ENCODE peak calls at places on chromosomes 11 and 22, in nine cellular contexts. W is B cell, D is GM12865, E is uterus, L is MCF 10A, V is tibial nerve, B is RWPE1, G is psoas muscle, C is lower lobe of right lung. X is an unnamed sample.

GRCh38 chr11:83241291-83241946 is 44.7 kb downstream of the CCDC90B start:
- DNase-seq in W (no peak), D (peak), E (peak), L (peak), V (no peak), B (peak), G (no peak), C (no peak), X (no peak)

GRCh38 chr22:39712938-39713525 is 142.5 kb downstream of the CACNA1I start:
- DNase-seq in W (no peak), D (no peak), E (no peak), L (no peak), V (no peak), B (no peak), G (no peak), C (peak), X (no peak)

GRCh38 chr11:129366737-129367597 is 8.7 kb upstream of the BARX2 start:
- DNase-seq in W (no peak), D (no peak), E (no peak), L (no peak), V (no peak), B (no peak), G (no peak), C (no peak), X (no peak)

GRCh38 chr22:41619979-41620645 is 731 bp downstream of the DESI1 start:
- DNase-seq in W (no peak), D (peak), E (peak), L (peak), V (no peak), B (no peak), G (peak), C (peak), X (peak)

GRCh38 chr22:43537019-43537585 is 125.3 kb downstream of the MPPED1 start:
- DNase-seq in W (no peak), D (no peak), E (no peak), L (peak), V (no peak), B (no peak), G (no peak), C (no peak), X (no peak)

GRCh38 chr22:46145896-46146295 is 4.4 kb upstream of the PPARA start:
- DNase-seq in W (no peak), D (no peak), E (no peak), L (no peak), V (no peak), B (no peak), G (no peak), C (no peak), X (no peak)

GRCh38 chr22:30459206-30460052 is 12.4 kb downstream of the SEC14L3 start:
- DNase-seq in W (no peak), D (peak), E (no peak), L (peak), V (no peak), B (peak), G (no peak), C (no peak), X (no peak)

GRCh38 chr11:73266644-73267015 is 5.5 kb upstream of the P2RY6 start:
- DNase-seq in W (no peak), D (no peak), E (no peak), L (no peak), V (no peak), B (no peak), G (no peak), C (no peak), X (no peak)

GRCh38 chr11:66438504-66439466 is at the start of gene MRPL11:
- DNase-seq in W (peak), D (peak), E (peak), L (peak), V (peak), B (peak), G (peak), C (peak), X (peak)
- TF ChIP-seq CTCF in W (peak), D (peak), E (peak), L (peak), V (peak), B (peak), G (peak), C (peak), X (peak)

DNA sequence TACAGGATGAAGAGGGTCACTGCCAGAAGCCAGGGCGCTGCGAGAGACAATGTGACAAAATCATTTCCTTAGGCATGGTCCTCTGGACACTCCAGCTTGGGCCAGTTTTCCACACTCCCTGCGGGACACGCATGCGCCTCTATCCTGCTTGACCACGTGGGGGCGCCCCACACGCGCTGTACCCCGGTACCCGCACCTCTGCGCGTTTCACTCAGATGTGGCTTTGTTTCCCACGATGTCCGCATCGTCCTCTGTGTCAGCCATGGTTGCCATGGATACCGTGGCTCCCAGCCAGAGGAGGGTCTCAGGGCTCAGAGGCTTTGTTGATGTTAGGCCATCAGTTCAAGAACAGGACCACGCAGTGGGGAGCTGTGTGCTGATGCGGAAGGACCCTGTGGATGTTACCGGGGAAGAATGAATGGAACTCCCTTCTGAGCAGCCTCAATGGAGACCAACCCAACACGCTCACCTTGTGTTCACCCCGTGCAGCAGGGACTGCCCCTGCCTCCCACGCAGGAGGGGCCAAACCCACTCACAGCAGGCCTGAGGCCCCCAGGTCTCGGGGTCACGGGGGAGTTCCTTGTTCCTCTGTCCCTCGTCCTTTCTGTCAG is 101.1 kb upstream of the SLC22A12 start:
- DNase-seq in W (no peak), D (peak), E (peak), L (peak), V (no peak), B (peak), G (peak), C (peak), X (peak)
- TF ChIP-seq CTCF in W (peak), D (peak), E (peak), L (peak), V (peak), B (peak), G (peak), C (peak), X (peak)

GRCh38 chr11:79441159-79441875 is 487 bp upstream of the TENM4 start:
- DNase-seq in W (no peak), D (no peak), E (peak), L (no peak), V (no peak), B (no peak), G (no peak), C (no peak), X (no peak)
- TF ChIP-seq CTCF in W (peak), D (no peak), E (no peak), L (peak), V (no peak), B (peak), G (no peak), C (no peak), X (no peak)

GRCh38 chr22:25840883-25841282 is 98.9 kb downstream of the MYO18B start:
- DNase-seq in W (no peak), D (peak), E (no peak), L (no peak), V (no peak), B (no peak), G (no peak), C (no peak), X (no peak)
- TF ChIP-seq CTCF in W (no peak), D (no peak), E (no peak), L (no peak), V (no peak), B (no peak), G (no peak), C (no peak), X (no peak)

GRCh38 chr11:69102732-69103615 is 52.8 kb upstream of the SMIM38 start:
- DNase-seq in W (no peak), D (no peak), E (no peak), L (no peak), V (no peak), B (no peak), G (no peak), C (no peak), X (no peak)
- TF ChIP-seq CTCF in W (no peak), D (no peak), E (no peak), L (no peak), V (no peak), B (no peak), G (no peak), C (no peak), X (no peak)

DNA sequence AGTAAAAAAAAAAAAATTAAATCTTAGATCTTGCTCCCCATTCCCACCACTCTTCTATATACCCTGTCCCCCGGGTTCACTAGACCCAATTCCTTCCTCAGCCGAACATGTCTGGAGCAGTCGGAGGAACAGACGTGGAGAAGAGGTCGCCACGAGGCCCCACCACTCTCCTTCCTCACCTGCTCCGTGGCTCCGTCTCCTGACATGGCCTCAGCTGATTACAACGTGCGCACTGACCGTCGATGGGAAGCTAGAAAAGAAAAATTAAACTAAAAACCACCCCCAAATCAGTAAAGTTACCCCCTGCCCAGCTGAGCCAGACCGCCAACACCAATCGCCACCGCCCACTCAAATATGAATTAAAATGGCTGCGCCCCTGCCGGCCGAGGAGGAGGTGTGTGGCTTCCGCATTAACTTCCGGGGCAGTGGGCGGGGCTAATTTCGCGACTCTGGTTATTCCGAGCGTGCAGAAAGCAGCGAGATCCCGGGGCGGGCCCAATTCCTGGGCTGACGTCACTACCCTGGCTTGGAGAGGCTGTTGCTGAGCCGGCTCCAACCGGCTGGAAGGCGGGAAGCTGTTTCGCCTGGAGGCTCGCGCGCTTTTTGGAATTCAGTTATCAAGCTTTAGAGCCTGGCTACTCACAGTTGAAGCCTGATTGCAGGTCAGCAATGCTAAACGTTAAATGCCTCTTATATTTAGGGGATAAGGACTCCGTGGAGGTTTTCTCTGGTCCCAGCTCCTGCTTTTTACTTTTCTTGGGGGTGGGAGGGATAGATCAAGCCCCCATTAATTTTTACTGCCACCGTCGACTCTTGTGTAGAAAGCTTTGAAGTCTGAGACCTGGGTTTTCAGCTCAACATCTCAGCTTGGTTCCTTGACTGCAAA is at the start of gene CSTF3:
- DNase-seq in W (peak), D (peak), E (peak), L (peak), V (peak), B (peak), G (peak), C (peak), X (peak)
- TF ChIP-seq CTCF in W (no peak), D (peak), E (peak), L (peak), V (peak), B (no peak), G (peak), C (peak), X (peak)

GRCh38 chr11:119714590-119714989 is 14.4 kb downstream of the NECTIN1 start:
- DNase-seq in W (no peak), D (no peak), E (no peak), L (no peak), V (no peak), B (no peak), G (no peak), C (no peak), X (no peak)

GRCh38 chr11:119713361-119714040 is 15.5 kb downstream of the NECTIN1 start:
- DNase-seq in W (no peak), D (no peak), E (no peak), L (no peak), V (no peak), B (no peak), G (no peak), C (no peak), X (no peak)

GRCh38 chr11:119717839-119718534 is 11.0 kb downstream of the NECTIN1 start:
- DNase-seq in W (no peak), D (no peak), E (no peak), L (no peak), V (no peak), B (no peak), G (no peak), C (no peak), X (no peak)

GRCh38 chr11:119714189-119714588 is 14.8 kb downstream of the NECTIN1 start:
- DNase-seq in W (no peak), D (no peak), E (no peak), L (no peak), V (no peak), B (no peak), G (no peak), C (no peak), X (no peak)

GRCh38 chr11:119716475-119717057 is 12.4 kb downstream of the NECTIN1 start:
- DNase-seq in W (no peak), D (no peak), E (no peak), L (no peak), V (no peak), B (no peak), G (no peak), C (no peak), X (no peak)
- TF ChIP-seq CTCF in W (no peak), D (no peak), E (no peak), L (no peak), V (no peak), B (no peak), G (no peak), C (no peak), X (no peak)

DNA sequence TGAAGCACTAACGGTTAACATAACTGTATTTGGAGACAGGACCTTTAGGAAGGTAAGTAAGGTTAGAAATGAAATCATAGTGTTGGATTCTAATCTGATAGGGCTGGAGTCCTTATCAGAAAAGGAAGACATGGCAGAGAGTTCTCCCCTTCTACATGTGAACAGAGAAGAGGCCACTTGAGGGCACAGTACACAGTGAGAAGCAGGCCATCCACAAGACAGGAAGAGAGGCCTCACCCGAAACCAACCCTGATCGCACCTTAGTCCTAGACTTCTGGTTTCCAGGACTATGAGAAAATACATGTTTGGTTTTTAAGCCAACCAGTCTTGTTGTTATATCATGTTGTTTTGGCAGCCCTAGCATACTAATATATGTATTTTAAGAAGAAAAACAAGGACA is 170.0 kb downstream of the LRRC4C start:
- DNase-seq in W (no peak), D (peak), E (no peak), L (no peak), V (no peak), B (no peak), G (no peak), C (no peak), X (no peak)
- TF ChIP-seq CTCF in W (no peak), D (peak), E (no peak), L (no peak), V (no peak), B (no peak), G (no peak), C (no peak), X (no peak)

X was measured in CD4-positive, alpha-beta T cell.